ENCODE peak calls at places on chromosomes 13 and 19, in six cellular contexts. C is PC-3, Y is neural progenitor cell, K is colonic mucosa, Q is heart left ventricle, V is psoas muscle. A is an unnamed sample. For H3K4me1, the result is how much of the 10 kb centered on the place peaks cover.

GRCh38 chr19:6056282-6056741 is 54.0 kb downstream of the RFX2 start:
- DNase-seq in Y (no peak), C (no peak), K (peak), V (no peak), Q (no peak), A (no peak)

GRCh38 chr13:73625562-73626339 is 508.5 kb downstream of the KLF12 start:
- DNase-seq in Y (no peak), C (no peak), V (no peak), Q (no peak), K (no peak), A (no peak)

GRCh38 chr13:59846845-59847620 is 316.7 kb downstream of the DIAPH3 start:
- DNase-seq in K (no peak), V (no peak), C (no peak), Y (peak), Q (no peak), A (peak)

GRCh38 chr19:13869324-13869723 is 7.6 kb upstream of the NANOS3 start:
- DNase-seq in C (no peak), Y (no peak), Q (no peak), K (no peak), V (no peak), A (no peak)

GRCh38 chr19:14544977-14545715 is 15.8 kb downstream of the TECR start:
- DNase-seq in C (no peak), V (peak), K (no peak), Y (no peak), Q (peak), A (no peak)

GRCh38 chr13:39788097-39788496 is 132.6 kb downstream of the COG6 start:
- DNase-seq in C (no peak), Q (peak), V (no peak), Y (no peak), K (no peak), A (no peak)

GRCh38 chr13:24221007-24221406 is 60.5 kb downstream of the SPATA13 start:
- DNase-seq in K (no peak), Q (no peak), C (peak), V (no peak), Y (no peak), A (no peak)

GRCh38 chr13:89891416-89891815 is 1456.1 kb upstream of the MIR17HG start:
- DNase-seq in C (no peak), Q (no peak), K (no peak), V (no peak), Y (no peak), A (no peak)

GRCh38 chr19:11018179-11018578 is 57.3 kb downstream of the SMARCA4 start:
- DNase-seq in K (peak), V (no peak), Y (no peak), C (no peak), Q (no peak), A (no peak)

GRCh38 chr13:107866666-107867623 is 348.4 kb downstream of the LIG4 start:
- DNase-seq in C (peak), Y (peak), K (no peak), V (no peak), Q (peak), A (peak)

GRCh38 chr19:44576843-44577565 is 36.4 kb upstream of the IGSF23 start:
- DNase-seq in V (no peak), Q (peak), C (peak), Y (peak), K (peak), A (no peak)

GRCh38 chr19:42091300-42092266 is 15.6 kb downstream of the ZNF574 start:
- DNase-seq in C (peak), V (no peak), K (peak), Y (no peak), Q (no peak), A (peak)

GRCh38 chr13:25708268-25708667 is 336.5 kb downstream of the ATP8A2 start:
- DNase-seq in Y (no peak), C (no peak), Q (no peak), K (no peak), V (no peak), A (no peak)

GRCh38 chr19:1295169-1296012 is 9.7 kb downstream of the EFNA2 start:
- DNase-seq in C (no peak), V (no peak), K (no peak), Y (peak), Q (no peak), A (peak)

GRCh38 chr13:64446372-64446771 is 2783.8 kb downstream of the PCDH9 start:
- DNase-seq in V (no peak), Y (no peak), C (peak), K (no peak), Q (no peak), A (no peak)

GRCh38 chr19:34577531-34578101 is 96.1 kb downstream of the WTIP start:
- DNase-seq in C (no peak), K (no peak), V (no peak), Y (peak), Q (no peak), A (no peak)

GRCh38 chr19:10086032-10086903 is at the start of gene SHFL:
- DNase-seq in V (peak), Q (peak), C (peak), K (peak), Y (peak), A (peak)

GRCh38 chr13:85864963-85865530 is 65.8 kb upstream of the SLITRK6 start:
- DNase-seq in Y (peak), K (no peak), Q (no peak), V (no peak), C (peak), A (peak)

GRCh38 chr19:1807695-1808394 is 4.2 kb downstream of the ATP8B3 start:
- DNase-seq in C (no peak), V (peak), Q (no peak), K (no peak), Y (no peak), A (no peak)

GRCh38 chr13:91722267-91722884 is 324.0 kb downstream of the GPC5 start:
- DNase-seq in V (no peak), K (no peak), Q (no peak), C (peak), Y (peak), A (peak)

GRCh38 chr19:40596608-40597328 is 4.4 kb upstream of the LTBP4 start:
- DNase-seq in V (peak), K (peak), Y (peak), C (peak), Q (peak), A (peak)

GRCh38 chr19:3761382-3762129 is at the start of gene APBA3:
- DNase-seq in K (peak), Q (peak), Y (peak), C (peak), V (peak), A (peak)

GRCh38 chr19:11418518-11419506 is at the start of gene RGL3:
- DNase-seq in K (peak), Q (peak), C (peak), Y (peak), V (peak), A (no peak)

GRCh38 chr13:95479706-95480105 is 72.8 kb upstream of the CLDN10 start:
- DNase-seq in Y (no peak), V (no peak), K (no peak), Q (no peak), C (no peak), A (no peak)

GRCh38 chr19:17642656-17643055 is 45.5 kb downstream of the UNC13A start:
- DNase-seq in C (no peak), Q (no peak), Y (no peak), K (no peak), V (peak), A (no peak)

GRCh38 chr19:17645339-17645963 is 42.7 kb downstream of the UNC13A start:
- DNase-seq in K (no peak), C (no peak), Q (no peak), Y (no peak), V (peak), A (no peak)

GRCh38 chr19:17641846-17642245 is 46.3 kb downstream of the UNC13A start:
- DNase-seq in Q (no peak), Y (no peak), V (no peak), K (no peak), C (no peak), A (no peak)

GRCh38 chr19:17641181-17641580 is 47.0 kb downstream of the UNC13A start:
- DNase-seq in K (no peak), Q (no peak), Y (no peak), C (no peak), V (peak), A (no peak)
- H3K4me1 ChIP-seq in K (under half), Q (under half), Y (under half), C (under half), V (under half), A (under half)

GRCh38 chr13:111161601-111162600 is 46.8 kb downstream of the ARHGEF7 start:
- DNase-seq in Q (no peak), C (no peak), Y (no peak), K (no peak), V (no peak), A (no peak)

GRCh38 chr13:111159362-111160320 is 44.5 kb downstream of the ARHGEF7 start:
- DNase-seq in K (no peak), Y (no peak), C (no peak), V (no peak), Q (no peak), A (no peak)

GRCh38 chr13:111156421-111156820 is 41.3 kb downstream of the ARHGEF7 start:
- DNase-seq in K (no peak), Q (no peak), C (peak), Y (no peak), V (no peak), A (no peak)

GRCh38 chr13:111160648-111161047 is 45.5 kb downstream of the ARHGEF7 start:
- DNase-seq in K (no peak), V (no peak), Q (no peak), Y (no peak), C (no peak), A (no peak)

DNA sequence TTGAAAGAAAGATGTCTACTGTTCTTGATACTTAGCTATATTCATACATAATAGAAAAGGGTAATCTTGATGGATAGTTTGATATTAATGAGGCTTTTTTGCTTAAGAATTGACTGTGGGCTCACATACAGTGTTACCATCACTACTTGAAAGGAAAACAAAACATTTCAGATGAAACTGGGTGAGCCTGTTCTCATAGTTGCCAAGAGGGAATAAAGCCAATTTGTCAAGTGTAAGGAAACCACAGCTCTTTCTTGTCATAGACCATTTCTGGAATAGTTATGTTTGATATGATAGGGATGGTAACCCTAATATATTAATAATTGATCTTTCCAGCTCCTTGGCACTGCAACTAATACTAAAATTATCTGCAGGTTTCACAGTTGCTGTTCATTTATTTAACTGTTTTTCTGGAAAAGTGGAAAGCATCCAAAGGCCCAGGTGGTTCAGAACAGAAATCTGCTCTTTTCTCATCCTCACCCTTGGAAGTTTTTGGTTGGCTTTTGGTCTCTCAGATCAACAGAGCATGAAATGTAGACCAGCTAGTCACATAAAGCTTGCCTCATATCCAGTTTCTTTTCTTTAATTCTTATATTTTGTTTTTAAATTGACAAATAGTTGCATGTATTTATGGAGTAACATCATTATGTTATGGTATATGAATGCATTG is 43.2 kb downstream of the ARHGEF7 start:
- DNase-seq in Q (no peak), Y (no peak), C (peak), K (no peak), V (no peak), A (no peak)
- H3K4me1 ChIP-seq in Q (under half), Y (under half), C (under half), K (under half), V (half or more), A (under half)

DNA sequence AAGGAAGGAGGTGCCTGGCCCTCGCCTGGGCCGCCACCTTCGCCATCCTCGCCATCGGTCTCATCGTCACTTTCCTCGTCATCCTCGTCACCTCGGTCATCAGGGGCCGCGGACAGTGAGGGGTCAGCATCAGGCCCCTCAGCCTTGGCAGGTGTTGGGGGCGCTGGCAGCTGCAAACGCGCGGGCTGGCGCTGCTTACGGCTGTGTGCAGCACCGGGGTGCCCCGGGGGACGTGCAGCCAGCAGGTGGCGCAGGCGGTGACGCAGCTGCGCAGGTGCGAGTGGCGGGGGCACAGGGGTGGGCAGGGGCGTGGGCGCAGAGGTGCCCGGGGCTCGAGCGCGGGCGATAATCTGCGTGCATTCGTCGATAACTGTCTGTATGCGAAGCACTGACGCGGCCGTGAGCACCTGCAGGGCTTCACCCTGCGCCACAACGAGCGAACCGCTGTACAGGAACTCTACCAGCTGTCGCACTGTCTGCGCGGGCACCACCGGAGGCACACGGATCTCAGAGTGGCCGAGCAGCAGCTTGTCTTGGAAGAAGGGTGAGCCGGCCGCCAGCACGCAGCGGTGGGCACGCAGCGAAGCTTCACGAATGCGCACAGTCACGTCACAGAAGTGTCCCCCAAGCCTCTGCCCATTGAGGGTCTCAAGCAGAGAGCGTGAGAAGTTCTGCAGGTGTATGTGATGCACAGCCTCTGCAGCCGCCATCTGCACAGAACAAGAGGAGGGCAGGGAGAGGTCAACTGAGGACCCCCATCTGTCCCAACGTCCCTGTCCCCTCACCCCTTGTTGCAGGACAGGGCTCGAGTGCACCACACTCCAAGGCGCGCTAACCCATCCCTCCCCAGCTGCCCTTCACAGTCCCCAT is 2.4 kb downstream of the ZBTB45 start:
- DNase-seq in C (no peak), Q (no peak), Y (no peak), K (no peak), V (no peak), A (no peak)
- H3K4me1 ChIP-seq in C (under half), Q (half or more), Y (under half), K (under half), V (under half), A (under half)

DNA sequence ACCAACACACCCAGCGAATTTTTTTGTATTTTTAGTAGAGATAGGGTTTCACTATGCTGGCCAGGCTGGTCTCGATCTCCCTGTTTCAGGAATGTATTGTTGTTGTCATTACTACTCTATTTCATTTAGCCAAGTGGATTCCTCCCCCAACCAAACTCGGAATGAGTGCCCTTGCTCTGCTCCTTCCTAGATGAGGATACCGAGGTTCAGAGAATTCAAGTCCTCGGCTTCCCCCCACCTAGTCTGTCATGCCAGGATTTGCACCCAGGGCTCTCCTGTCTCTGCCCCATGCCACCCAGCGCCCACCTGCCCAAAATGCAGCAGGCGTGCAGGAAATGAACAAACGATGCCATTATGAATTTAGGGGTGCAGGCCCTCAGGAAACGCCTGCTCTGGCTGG is 3.5 kb upstream of the SPACA4 start:
- DNase-seq in V (no peak), Y (no peak), Q (no peak), K (no peak), C (no peak), A (no peak)
- H3K4me1 ChIP-seq in V (under half), Y (under half), Q (under half), K (under half), C (under half), A (under half)

GRCh38 chr19:46926201-46927071 is 65.6 kb downstream of the ARHGAP35 start:
- DNase-seq in C (peak), Q (no peak), V (no peak), K (no peak), Y (no peak), A (peak)

GRCh38 chr19:46927106-46927505 is 66.3 kb downstream of the ARHGAP35 start:
- DNase-seq in K (no peak), Q (no peak), V (no peak), Y (no peak), C (no peak), A (no peak)

GRCh38 chr19:46927893-46928292 is 67.1 kb downstream of the ARHGAP35 start:
- DNase-seq in C (no peak), Y (no peak), K (no peak), Q (no peak), V (no peak), A (no peak)

GRCh38 chr19:46931197-46931596 is 70.4 kb downstream of the ARHGAP35 start:
- DNase-seq in K (no peak), V (no peak), Q (no peak), C (no peak), Y (no peak), A (no peak)

GRCh38 chr19:46928951-46929350 is 68.2 kb downstream of the ARHGAP35 start:
- DNase-seq in C (peak), K (no peak), Y (no peak), Q (no peak), V (no peak), A (no peak)
- H3K4me1 ChIP-seq in C (half or more), K (under half), Y (under half), Q (half or more), V (half or more), A (half or more)

GRCh38 chr13:43058318-43058674 is 34.9 kb downstream of the DNAJC15 start:
- DNase-seq in C (peak), Q (no peak), V (no peak), K (peak), Y (no peak), A (no peak)

GRCh38 chr13:43057653-43058317 is 34.4 kb downstream of the DNAJC15 start:
- DNase-seq in C (no peak), Y (peak), Q (no peak), K (no peak), V (no peak), A (peak)

GRCh38 chr13:43058836-43059235 is 35.5 kb downstream of the DNAJC15 start:
- DNase-seq in K (no peak), Y (no peak), C (no peak), V (no peak), Q (no peak), A (no peak)

DNA sequence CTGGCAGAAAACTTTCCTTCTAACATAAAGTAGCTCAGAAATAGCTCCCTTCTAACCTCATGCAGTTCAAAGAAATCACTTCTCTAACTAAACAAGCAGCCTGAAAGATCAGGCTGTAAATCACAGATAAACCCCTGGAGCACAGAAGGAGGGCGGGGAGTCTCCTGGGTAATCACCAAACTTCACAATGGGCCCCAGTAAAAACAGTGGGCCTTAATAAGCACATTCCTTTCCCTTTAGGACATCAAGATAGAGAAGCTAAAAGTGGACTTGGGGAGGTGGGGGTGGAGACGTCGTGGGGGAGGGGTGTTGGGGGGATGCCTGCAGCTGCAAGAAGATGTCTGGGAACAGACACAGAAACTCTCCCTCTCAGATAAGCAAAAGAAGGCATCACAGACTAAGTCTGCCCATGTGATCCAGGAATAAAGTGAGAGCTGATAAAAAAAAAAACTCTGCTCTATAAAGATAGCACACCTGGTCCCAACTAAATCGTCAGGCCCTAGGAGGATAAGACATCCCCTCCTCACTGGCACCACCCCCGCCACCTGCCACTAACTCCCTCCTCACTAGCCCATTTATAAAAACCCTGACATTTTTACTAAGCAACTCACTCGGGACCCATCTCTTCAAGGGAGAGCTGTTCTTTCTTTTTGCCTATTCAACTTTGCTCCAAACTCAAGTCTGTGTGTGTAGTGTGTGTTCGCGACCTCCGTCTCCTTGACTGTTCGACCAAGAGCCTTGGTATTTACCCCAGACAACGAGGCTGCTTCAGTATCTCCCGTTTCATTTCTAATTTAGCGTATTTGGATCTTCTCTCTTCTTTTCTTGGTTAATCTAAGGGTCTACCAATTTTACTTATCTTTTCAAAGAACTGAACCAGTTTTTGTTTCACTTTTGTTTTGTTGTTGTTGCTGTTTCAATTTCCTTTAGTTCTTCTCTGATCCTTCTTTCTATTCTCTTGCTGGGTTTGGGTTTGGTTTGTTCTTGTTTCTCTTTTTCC is 31.7 kb downstream of the DNAJC15 start:
- DNase-seq in K (peak), V (peak), Y (peak), Q (peak), C (peak), A (peak)
- H3K4me1 ChIP-seq in K (under half), V (under half), Y (under half), Q (under half), C (under half), A (under half)

A was measured in cardiac muscle cell.